ENCODE peak calls at places on chromosomes 6 and 20, in seven cellular contexts. N, M, Z, S, Y, X and P are unnamed samples.

GRCh38 chr6:37741757-37742400 is 44.2 kb upstream of the MDGA1 start:
- DNase-seq in Z (no peak), M (no peak), X (peak; percentile 17), N (no peak), S (no peak), Y (peak; percentile 12), P (no peak)

GRCh38 chr6:15677822-15678221 is 15.0 kb upstream of the DTNBP1 start:
- DNase-seq in M (no peak), N (no peak), Z (no peak), Y (no peak), X (no peak), S (no peak), P (no peak)

GRCh38 chr6:6678185-6678671 is 89.7 kb downstream of the LY86 start:
- DNase-seq in Y (no peak), M (no peak), N (peak; percentile 73), S (no peak), Z (no peak), X (peak; percentile 28), P (no peak)

GRCh38 chr6:2247664-2248063 is 2.3 kb upstream of the GMDS start:
- DNase-seq in Y (no peak), M (no peak), S (no peak), Z (no peak), N (no peak), X (no peak), P (no peak)

GRCh38 chr6:124433369-124434064 is 528.7 kb upstream of the RNF217 start:
- DNase-seq in M (no peak), N (no peak), Z (no peak), X (peak; percentile 37), Y (no peak), S (no peak), P (no peak)

GRCh38 chr20:25277941-25278521 is 30.1 kb downstream of the PYGB start:
- DNase-seq in Z (no peak), M (no peak), X (no peak), N (peak; percentile 49), Y (no peak), S (no peak), P (no peak)

GRCh38 chr6:45933855-45934254 is 81.8 kb downstream of the CLIC5 start:
- DNase-seq in M (no peak), Y (no peak), N (no peak), X (no peak), Z (no peak), S (no peak), P (no peak)

GRCh38 chr6:41100871-41101287 is 28.1 kb downstream of the NFYA start:
- DNase-seq in S (no peak), M (no peak), Z (no peak), N (peak; percentile 48), Y (no peak), X (no peak), P (no peak)

GRCh38 chr20:50120935-50121693 is 8.2 kb upstream of the UBE2V1 start:
- DNase-seq in X (peak; percentile 52), M (peak; percentile 74), Z (peak; percentile 55), S (peak; percentile 95), Y (no peak), N (no peak), P (peak; percentile 44)

GRCh38 chr6:18501313-18502013 is 114.3 kb downstream of the RNF144B start:
- DNase-seq in Z (no peak), X (no peak), M (peak; percentile 16), Y (peak; percentile 23), N (peak; percentile 60), S (peak; percentile 25), P (no peak)

GRCh38 chr20:59120919-59121318 is 42.7 kb upstream of the ZNF831 start:
- DNase-seq in X (no peak), M (no peak), N (no peak), S (no peak), Z (no peak), Y (no peak), P (no peak)